ENCODE peak calls at places on chromosomes 13 and 19, in seven cellular contexts. J is AG08395; Z is lower leg skin; Q is AG04450; N is suprapubic skin; F is transverse colon; M is NK-92 treated with Interleukin-12 subunit alpha and Interleukin-12 subunit beta, amount 100 ng/mL, for 24 hours. Y is an unnamed sample.

GRCh38 chr13:35789335-35790166 is 313.1 kb upstream of the MAB21L1 start:
- DNase-seq in M (no peak), F (no peak), Q (no peak), J (peak; percentile 50), Z (no peak), N (no peak), Y (no peak)

GRCh38 chr19:6971366-6971765 is 49.9 kb downstream of the MBD3L2B start:
- DNase-seq in M (no peak), J (no peak), Z (no peak), Q (no peak), N (no peak), F (no peak), Y (no peak)

GRCh38 chr19:6744381-6745288 is 5.2 kb downstream of the TRIP10 start:
- DNase-seq in J (peak; percentile 95), Z (peak; percentile 96), M (no peak), Q (peak; percentile 52), N (peak; percentile 95), F (peak; percentile 90), Y (peak; percentile 86)

GRCh38 chr19:11355160-11356073 is at the start of gene PLPPR2:
- DNase-seq in F (peak; percentile 93), Z (peak; percentile 98), M (no peak), N (peak; percentile 97), J (peak; percentile 97), Q (peak; percentile 46), Y (peak; percentile 82)

GRCh38 chr19:40612831-40613668 is 11.9 kb downstream of the LTBP4 start:
- DNase-seq in F (peak; percentile 70), Q (no peak), Z (peak; percentile 93), N (peak; percentile 89), J (peak; percentile 28), M (no peak), Y (peak; percentile 65)

GRCh38 chr13:31361673-31362072 is 161.9 kb downstream of the B3GLCT start:
- DNase-seq in Q (no peak), F (no peak), M (no peak), N (no peak), Z (no peak), J (no peak), Y (no peak)

GRCh38 chr13:80340643-80341097 is 256 bp downstream of the SPRY2 start:
- DNase-seq in J (no peak), N (no peak), Q (no peak), F (no peak), M (no peak), Z (no peak), Y (no peak)

GRCh38 chr19:1668339-1669123 is 16.1 kb upstream of the TCF3 start:
- DNase-seq in F (peak; percentile 60), Z (no peak), M (no peak), N (no peak), J (peak; percentile 20), Q (no peak), Y (no peak)

GRCh38 chr19:17450264-17451075 is 2.0 kb upstream of the TMEM221 start:
- DNase-seq in M (peak; percentile 48), N (no peak), Q (no peak), F (no peak), Z (no peak), J (no peak), Y (no peak)

GRCh38 chr19:4303778-4304508 is 455 bp upstream of the FSD1 start:
- DNase-seq in Q (no peak), Z (no peak), M (no peak), J (no peak), N (no peak), F (peak; percentile 28), Y (no peak)

GRCh38 chr13:39943711-39944110 is 288.2 kb downstream of the COG6 start:
- DNase-seq in N (no peak), M (no peak), J (no peak), Z (no peak), Q (no peak), F (no peak), Y (no peak)

GRCh38 chr19:13920940-13921744 is 15.1 kb downstream of the CC2D1A start:
- DNase-seq in Q (no peak), Z (no peak), N (no peak), M (no peak), J (peak; percentile 62), F (no peak), Y (no peak)

GRCh38 chr19:41328818-41329220 is 18.8 kb downstream of the CCDC97 start:
- DNase-seq in Z (no peak), F (no peak), N (no peak), Q (no peak), M (no peak), J (no peak), Y (no peak)

GRCh38 chr19:56678205-56678604 is 6.6 kb upstream of the ZNF835 start:
- DNase-seq in J (no peak), Z (no peak), Q (no peak), F (no peak), N (no peak), M (no peak), Y (no peak)

GRCh38 chr19:8088752-8089663 is 36.4 kb downstream of the CCL25 start:
- DNase-seq in J (no peak), Q (no peak), Z (no peak), F (no peak), M (no peak), N (no peak), Y (no peak)

GRCh38 chr13:80939581-80939980 is 598.7 kb upstream of the SPRY2 start:
- DNase-seq in Q (no peak), J (no peak), M (no peak), N (no peak), Z (no peak), F (no peak), Y (no peak)

GRCh38 chr13:76383671-76384461 is 502.3 kb downstream of the KCTD12 start:
- DNase-seq in Q (peak; percentile 90), F (peak; percentile 7), J (peak; percentile 67), Z (no peak), N (no peak), M (no peak), Y (peak; percentile 5)